ENCODE peak calls at places on chromosomes 5 and 9, in five cellular contexts. F is CD8-positive, alpha-beta T cell; J is HFF-Myc; C is adrenal gland; P is Calu3. X is an unnamed sample.

GRCh38 chr5:10351882-10352395 is 1.6 kb upstream of the MARCHF6 start:
- DNase-seq in F (no peak), P (no peak), C (no peak), J (no peak), X (no peak)

GRCh38 chr9:87516931-87517300 is 19.2 kb downstream of the DAPK1 start:
- DNase-seq in C (no peak), F (no peak), P (no peak), J (no peak), X (no peak)

GRCh38 chr9:37430841-37431597 is 8.5 kb downstream of the GRHPR start:
- DNase-seq in F (no peak), C (no peak), P (no peak), J (no peak), X (no peak)

GRCh38 chr5:134976841-134977240 is 9.1 kb downstream of the CATSPER3 start:
- DNase-seq in F (no peak), P (no peak), C (no peak), J (no peak), X (no peak)

GRCh38 chr9:102499468-102499867 is 495.7 kb upstream of the CYLC2 start:
- DNase-seq in P (no peak), F (no peak), J (no peak), C (no peak), X (no peak)

GRCh38 chr9:76704601-76705204 is 59.5 kb upstream of the PCA3 start:
- DNase-seq in F (no peak), C (no peak), J (peak; percentile 65), P (peak; percentile 35), X (peak; percentile 84)

GRCh38 chr5:15951550-15951949 is 228.0 kb downstream of the MARCHF11 start:
- DNase-seq in J (no peak), F (no peak), P (no peak), C (no peak), X (no peak)

GRCh38 chr5:78574157-78574673 is 74.4 kb downstream of the LHFPL2 start:
- DNase-seq in F (no peak), C (no peak), J (no peak), P (no peak), X (no peak)

GRCh38 chr5:108278285-108279240 is 103.3 kb downstream of the FBXL17 start:
- DNase-seq in J (no peak), C (no peak), F (no peak), P (no peak), X (no peak)

GRCh38 chr5:129356846-129357245 is 103.3 kb upstream of the ADAMTS19 start:
- DNase-seq in J (no peak), P (no peak), C (no peak), F (no peak), X (no peak)

GRCh38 chr5:172151661-172152210 is 36.3 kb downstream of the STK10 start:
- DNase-seq in F (no peak), J (no peak), P (no peak), C (no peak), X (no peak)
- TF ChIP-seq CTCF in F (no peak), J (no peak), P (no peak), C (no peak), X (no peak)

GRCh38 chr5:172758077-172758835 is 12.7 kb downstream of the DUSP1 start:
- DNase-seq in C (peak; percentile 85), J (no peak), F (no peak), P (peak; percentile 66), X (peak; percentile 95)
- TF ChIP-seq CTCF in C (peak; percentile 13), J (no peak), F (no peak), P (no peak), X (peak; percentile 51)

GRCh38 chr9:80605793-80606192 is 1034.0 kb downstream of the TLE4 start:
- DNase-seq in P (no peak), J (no peak), C (no peak), F (no peak), X (no peak)

GRCh38 chr9:80602291-80602690 is 1030.5 kb downstream of the TLE4 start:
- DNase-seq in P (no peak), C (no peak), F (no peak), J (no peak), X (no peak)

DNA sequence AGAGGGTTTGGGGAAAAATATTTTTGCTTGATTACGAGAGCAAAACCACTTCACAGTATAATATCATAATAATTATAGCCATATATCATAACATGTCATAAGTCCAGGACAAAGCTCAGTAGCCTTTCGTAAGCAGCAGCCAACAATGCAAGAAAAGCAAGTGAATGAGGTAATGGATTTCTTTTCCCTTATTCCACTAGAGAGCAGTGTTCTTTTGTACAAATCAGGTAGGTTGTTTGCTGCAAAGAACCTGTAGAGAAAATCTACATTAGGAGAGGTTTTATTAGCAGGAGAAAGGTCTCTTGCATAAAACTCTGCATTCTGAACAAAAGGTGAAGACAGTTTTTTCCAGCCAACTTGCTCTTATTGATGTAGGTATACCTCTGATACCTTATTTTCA is 1033.4 kb downstream of the TLE4 start:
- DNase-seq in C (no peak), P (no peak), J (no peak), F (no peak), X (no peak)
- TF ChIP-seq CTCF in C (peak; percentile 31), P (no peak), J (peak; percentile 10), F (no peak), X (peak; percentile 29)

GRCh38 chr9:16866542-16866941 is 3.9 kb downstream of the BNC2 start:
- DNase-seq in F (no peak), J (no peak), C (no peak), P (no peak), X (no peak)
- TF ChIP-seq CTCF in F (no peak), J (no peak), C (no peak), P (no peak), X (peak; percentile 7)

DNA sequence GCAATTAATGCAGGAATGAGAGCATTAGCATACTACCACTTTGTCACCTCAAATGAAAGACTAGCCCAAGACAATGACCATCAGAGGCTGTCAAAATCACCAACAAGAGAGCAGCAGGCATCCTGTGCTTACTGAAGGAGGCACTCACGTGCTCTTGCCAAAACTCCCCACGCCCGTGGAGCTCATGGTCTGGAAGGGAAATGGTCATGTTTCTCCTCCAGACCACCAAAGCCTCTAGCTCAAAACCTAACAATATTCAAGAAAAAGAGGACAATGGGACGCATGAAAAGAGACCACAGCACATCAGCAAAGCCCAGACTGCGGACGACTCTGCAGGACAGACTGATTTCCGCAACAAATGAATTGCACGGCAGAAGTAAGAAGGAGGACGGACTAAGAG is 12.8 kb downstream of the AKNA start:
- DNase-seq in P (no peak), J (no peak), F (no peak), C (no peak), X (no peak)
- TF ChIP-seq CTCF in P (no peak), J (no peak), F (no peak), C (no peak), X (no peak)

DNA sequence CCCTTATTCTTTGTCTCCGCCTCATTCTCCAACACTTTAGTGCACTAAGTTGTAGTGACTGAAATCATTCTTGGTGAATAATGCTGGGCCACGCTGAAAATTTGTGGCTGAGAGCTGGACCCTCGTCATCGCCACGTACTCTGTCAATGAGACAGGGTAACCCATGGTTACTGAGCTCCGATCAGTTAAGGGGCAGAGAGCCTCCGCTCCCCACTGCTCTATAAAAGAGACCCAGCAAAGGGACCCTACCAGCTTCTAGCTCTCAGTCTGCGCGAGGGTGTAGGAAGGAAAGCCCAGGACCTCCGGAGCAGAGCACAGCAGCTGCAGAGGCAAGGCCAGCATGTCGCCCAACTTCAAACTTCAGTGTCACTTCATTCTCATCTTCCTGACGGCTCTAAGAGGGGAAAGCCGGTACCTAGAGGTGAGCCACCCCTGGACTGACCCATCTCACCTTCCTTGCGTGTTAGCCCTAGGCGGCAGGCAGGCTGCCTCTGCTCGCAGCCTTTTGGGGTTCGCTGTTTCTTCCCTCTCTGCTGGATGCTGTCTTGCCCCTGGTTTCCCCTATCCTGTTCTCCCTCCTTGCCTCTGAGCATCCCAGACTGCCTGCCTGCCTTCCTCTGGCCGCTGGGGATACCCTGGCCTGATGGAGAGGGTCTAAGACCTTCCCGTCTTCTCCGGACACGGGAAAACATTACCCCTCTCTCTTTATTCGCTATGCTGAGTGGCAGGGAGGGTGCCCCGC is at the start of gene CRHBP:
- DNase-seq in C (no peak), F (no peak), P (no peak), J (no peak), X (no peak)
- TF ChIP-seq CTCF in C (no peak), F (no peak), P (no peak), J (no peak), X (no peak)

X was measured in HFFc6.